ENCODE peak calls at places on chromosome 12, in five cellular contexts. X is mammary epithelial cell, O is body of pancreas, T is left ventricle myocardium inferior, N is HFF-Myc. V is an unnamed sample.
A peak's percentile ranks its signal among the peaks of the same experiment; 100 is the strongest.

GRCh38 chr12:29073631-29074239 is 75.3 kb upstream of the FAR2 start:
- DNase-seq in O (peak; percentile 17), N (peak; percentile 44), T (no peak), X (peak; percentile 39), V (peak; percentile 17)

GRCh38 chr12:54734196-54734950 is 86.2 kb upstream of the DCD start:
- DNase-seq in O (peak; percentile 64), N (no peak), X (no peak), T (no peak), V (no peak)

GRCh38 chr12:105933671-105934665 is 204.8 kb downstream of the NUAK1 start:
- DNase-seq in X (peak; percentile 95), T (no peak), N (peak; percentile 94), O (peak; percentile 32), V (peak; percentile 89)

GRCh38 chr12:116818341-116818856 is 62.8 kb downstream of the HRK start:
- DNase-seq in T (peak; percentile 37), N (no peak), X (no peak), O (peak; percentile 32), V (no peak)

GRCh38 chr12:5467941-5468340 is 36.0 kb downstream of the NTF3 start:
- DNase-seq in O (no peak), T (no peak), X (no peak), N (no peak), V (no peak)

GRCh38 chr12:107385518-107385917 is 292.2 kb upstream of the CRY1 start:
- DNase-seq in X (peak; percentile 87), N (no peak), T (no peak), O (no peak), V (peak; percentile 70)

GRCh38 chr12:89529738-89530137 is 3.9 kb upstream of the POC1B start:
- DNase-seq in N (no peak), T (no peak), X (peak; percentile 45), O (no peak), V (peak; percentile 55)

GRCh38 chr12:11059784-11060183 is 2.3 kb downstream of the TAS2R46 start:
- DNase-seq in O (no peak), T (no peak), N (no peak), X (peak; percentile 7), V (no peak)

GRCh38 chr12:49511410-49511809 is 27.4 kb upstream of the KCNH3 start:
- DNase-seq in N (no peak), X (peak; percentile 84), T (no peak), O (no peak), V (no peak)

GRCh38 chr12:13472690-13473089 is 276.2 kb downstream of the EMP1 start:
- DNase-seq in N (no peak), O (no peak), X (peak; percentile 9), T (no peak), V (no peak)

GRCh38 chr12:48004039-48004940 is at the start of gene COL2A1:
- DNase-seq in X (peak; percentile 17), N (no peak), O (no peak), T (no peak), V (peak; percentile 15)

GRCh38 chr12:47383942-47384341 is 304.2 kb upstream of the AMIGO2 start:
- DNase-seq in T (no peak), X (peak; percentile 25), O (no peak), N (no peak), V (no peak)

GRCh38 chr12:57549909-57550627 is at the start of gene KIF5A:
- DNase-seq in N (no peak), T (no peak), O (no peak), X (no peak), V (peak; percentile 20)

GRCh38 chr12:34400986-34401658 is 378.8 kb downstream of the ALG10 start:
- DNase-seq in N (no peak), O (no peak), X (no peak), T (peak; percentile 4), V (no peak)

GRCh38 chr12:25884024-25884919 is 74.2 kb upstream of the RASSF8 start:
- DNase-seq in X (no peak), O (no peak), T (no peak), N (no peak), V (no peak)

GRCh38 chr12:3752096-3752709 is 706 bp downstream of the CRACR2A start:
- DNase-seq in X (no peak), O (peak; percentile 61), T (peak; percentile 61), N (no peak), V (no peak)

GRCh38 chr12:121776190-121777098 is 17.0 kb downstream of the RHOF start:
- DNase-seq in X (peak; percentile 40), N (no peak), T (peak; percentile 83), O (peak; percentile 71), V (peak; percentile 64)

GRCh38 chr12:51217968-51218606 is at the start of gene POU6F1:
- DNase-seq in X (peak; percentile 61), N (peak; percentile 42), O (peak; percentile 85), T (peak; percentile 63), V (peak; percentile 87)

GRCh38 chr12:93448796-93449195 is 7.0 kb upstream of the UBE2N start:
- DNase-seq in N (no peak), O (peak; percentile 79), T (no peak), X (no peak), V (no peak)

GRCh38 chr12:65074932-65075331 is 46.2 kb downstream of the WIF1 start:
- DNase-seq in X (no peak), N (no peak), O (no peak), T (no peak), V (peak; percentile 2)
- TF ChIP-seq CTCF in X (no peak), N (no peak), O (no peak), T (no peak), V (no peak)

DNA sequence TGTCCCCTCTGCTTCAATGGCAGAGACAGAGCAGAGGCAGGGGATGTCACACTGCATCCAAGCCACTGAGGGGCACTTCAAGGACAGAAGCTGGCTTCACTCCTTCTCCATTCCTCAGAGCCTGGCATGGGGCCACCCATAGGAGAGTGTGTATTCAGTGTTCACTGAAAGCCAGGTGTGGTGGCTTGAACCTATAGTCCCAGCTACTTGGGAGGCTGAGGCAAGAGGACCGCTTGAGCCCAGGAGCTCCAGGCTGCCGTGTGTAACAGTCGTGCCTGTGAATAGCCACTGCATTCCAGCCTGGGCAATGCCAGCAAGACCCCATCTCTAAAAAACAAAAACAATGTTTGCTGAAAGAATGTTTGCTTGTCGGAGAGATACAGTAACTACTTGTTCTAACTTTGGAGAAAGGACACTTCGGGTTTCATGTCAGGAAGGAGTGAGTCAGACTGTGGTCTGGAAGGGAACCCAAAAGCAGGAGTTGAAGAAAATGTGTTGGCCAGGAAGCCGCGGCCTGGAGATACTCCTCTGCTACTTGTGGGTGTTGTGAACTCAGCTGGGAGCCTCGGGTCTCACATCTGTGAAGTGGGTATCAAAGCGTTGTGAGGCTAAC is 43.4 kb downstream of the ELK3 start:
- DNase-seq in X (peak; percentile 94), N (peak; percentile 89), O (peak; percentile 60), T (peak; percentile 59), V (peak; percentile 68)
- TF ChIP-seq CTCF in X (no peak), N (no peak), O (no peak), T (no peak), V (no peak)

GRCh38 chr12:109271418-109271817 is 37.7 kb downstream of the FOXN4 start:
- DNase-seq in T (no peak), N (no peak), O (no peak), X (no peak), V (no peak)

GRCh38 chr12:109276160-109276559 is 32.9 kb downstream of the FOXN4 start:
- DNase-seq in N (no peak), X (no peak), T (no peak), O (no peak), V (no peak)

GRCh38 chr12:109275173-109275572 is 33.9 kb downstream of the FOXN4 start:
- DNase-seq in O (no peak), N (no peak), X (no peak), T (no peak), V (no peak)

GRCh38 chr12:109273354-109273753 is 35.7 kb downstream of the FOXN4 start:
- DNase-seq in T (no peak), X (no peak), O (no peak), N (no peak), V (no peak)

DNA sequence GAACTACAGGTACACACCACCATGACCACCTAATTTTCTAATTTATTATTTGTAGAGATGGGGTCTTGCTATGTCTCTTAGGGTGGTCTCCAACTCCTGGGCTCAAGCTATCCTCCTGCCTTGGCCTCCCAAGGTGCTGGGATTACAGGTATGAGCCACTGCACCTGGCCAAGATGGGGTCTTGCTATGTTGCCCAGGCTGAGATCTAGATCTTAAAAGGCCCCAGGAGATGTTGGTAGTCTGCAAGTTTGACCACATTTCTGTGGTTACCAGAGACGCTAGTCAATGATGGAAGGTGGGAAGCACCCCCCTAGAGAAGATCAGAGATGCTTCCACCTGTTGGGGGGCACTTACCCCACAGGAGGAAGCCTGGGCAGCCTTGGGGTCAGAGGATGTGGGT is 34.7 kb downstream of the FOXN4 start:
- DNase-seq in N (no peak), X (no peak), O (no peak), T (no peak), V (no peak)
- TF ChIP-seq CTCF in N (no peak), X (no peak), O (no peak), T (no peak), V (no peak)

GRCh38 chr12:114694436-114695304 is 10.7 kb upstream of the TBX3 start:
- DNase-seq in N (no peak), X (no peak), T (no peak), O (no peak), V (peak; percentile 48)

GRCh38 chr12:114693532-114693931 is 9.6 kb upstream of the TBX3 start:
- DNase-seq in T (no peak), X (no peak), N (no peak), O (no peak), V (no peak)

GRCh38 chr12:114691196-114691595 is 7.2 kb upstream of the TBX3 start:
- DNase-seq in T (no peak), O (no peak), X (no peak), N (no peak), V (no peak)

GRCh38 chr12:114691810-114692557 is 8.0 kb upstream of the TBX3 start:
- DNase-seq in X (peak; percentile 20), O (no peak), T (no peak), N (no peak), V (no peak)

DNA sequence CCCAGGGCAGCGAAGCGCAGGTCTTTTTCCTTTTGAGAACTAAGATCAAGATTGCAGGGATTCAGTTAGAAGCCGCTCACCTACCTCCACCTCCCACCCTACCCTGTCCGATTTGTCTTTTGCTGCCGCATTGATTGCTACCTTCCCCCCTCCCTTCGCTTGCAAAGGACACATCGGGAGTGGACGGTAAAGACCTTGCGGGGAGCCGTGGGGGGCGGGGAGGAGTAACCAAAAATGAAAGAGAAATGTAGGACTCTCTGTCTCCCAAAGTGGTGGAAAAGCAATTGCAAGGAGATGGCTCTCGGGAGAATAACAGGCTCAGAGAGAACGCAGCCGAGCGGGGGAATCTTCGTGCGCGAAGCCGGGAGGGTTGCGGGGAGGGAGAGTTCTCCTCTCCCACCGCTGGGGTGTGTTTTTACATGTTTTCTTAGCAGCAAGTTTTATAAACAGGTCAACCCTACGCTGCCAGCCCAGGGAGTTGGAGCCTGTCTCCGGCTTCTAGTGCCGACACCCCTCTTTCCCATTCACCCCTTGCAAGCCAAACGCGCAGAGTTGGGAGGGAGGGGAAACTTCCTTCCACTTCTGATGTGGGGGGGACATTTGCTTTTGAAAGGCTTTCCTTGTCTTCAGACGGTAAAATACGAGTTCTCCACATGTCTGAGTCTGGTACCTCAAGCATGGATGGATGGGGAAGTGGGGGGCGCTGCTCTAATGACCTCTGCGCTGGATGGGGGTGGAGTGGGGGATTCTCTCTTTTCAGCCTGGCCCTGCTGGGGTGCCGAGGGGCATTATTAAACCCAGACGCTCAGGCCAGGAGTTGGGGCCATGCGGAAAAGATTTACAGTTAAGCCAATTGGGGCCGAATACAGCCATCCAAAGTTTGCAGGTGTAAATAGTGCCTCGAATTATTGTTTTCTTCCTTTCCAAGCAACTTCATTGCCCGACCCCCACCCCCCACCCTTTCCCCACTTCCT is 8.9 kb upstream of the TBX3 start:
- DNase-seq in X (peak; percentile 33), O (no peak), N (no peak), T (no peak), V (peak; percentile 42)
- TF ChIP-seq CTCF in X (no peak), O (no peak), N (no peak), T (no peak), V (peak; percentile 14)

GRCh38 chr12:131056626-131057025 is 102.9 kb downstream of the ADGRD1 start:
- DNase-seq in T (no peak), O (no peak), X (no peak), N (no peak), V (no peak)
- TF ChIP-seq CTCF in T (no peak), O (no peak), X (no peak), N (no peak), V (no peak)